ENCODE peak calls at places on chromosome 2, in four cellular contexts. T, X, J and Q are unnamed samples.

GRCh38 chr2:69994166-69994565 is 32.7 kb upstream of the ASPRV1 start:
- DNase-seq in X (no peak), J (no peak), T (no peak), Q (no peak)

GRCh38 chr2:15205562-15205961 is 355.6 kb downstream of the NBAS start:
- DNase-seq in T (no peak), J (no peak), X (no peak), Q (no peak)

GRCh38 chr2:1964659-1965058 is 220.3 kb upstream of the PXDN start:
- DNase-seq in J (no peak), T (no peak), X (no peak), Q (no peak)

GRCh38 chr2:27888790-27889189 is 1.4 kb downstream of the RBKS start:
- DNase-seq in J (no peak), T (peak; percentile 72), X (no peak), Q (no peak)

GRCh38 chr2:121689356-121689755 is 40.1 kb upstream of the CLASP1 start:
- DNase-seq in J (no peak), X (no peak), T (peak; percentile 46), Q (no peak)

GRCh38 chr2:127149384-127149783 is 42.4 kb upstream of the BIN1 start:
- DNase-seq in X (no peak), T (peak; percentile 97), J (no peak), Q (no peak)

GRCh38 chr2:16644204-16644925 is 21.3 kb downstream of the CYRIA start:
- DNase-seq in J (no peak), X (no peak), T (peak; percentile 76), Q (no peak)

GRCh38 chr2:149686677-149687427 is 99.3 kb upstream of the MMADHC start:
- DNase-seq in X (no peak), J (no peak), T (no peak), Q (no peak)

GRCh38 chr2:230317366-230317765 is 9.6 kb upstream of the SP140L start:
- DNase-seq in X (no peak), J (no peak), T (no peak), Q (no peak)

GRCh38 chr2:13791019-13791418 is 841.5 kb upstream of the LRATD1 start:
- DNase-seq in X (no peak), T (no peak), J (no peak), Q (no peak)

GRCh38 chr2:38655441-38655840 is 10.5 kb upstream of the GALM start:
- DNase-seq in T (no peak), X (no peak), J (no peak), Q (no peak)

GRCh38 chr2:189210250-189211075 is 30.9 kb upstream of the COL5A2 start:
- DNase-seq in T (peak; percentile 97), X (no peak), J (peak; percentile 68), Q (no peak)

GRCh38 chr2:61205132-61205531 is 43.1 kb downstream of the C2orf74 start:
- DNase-seq in X (no peak), T (no peak), J (no peak), Q (no peak)
- H3K27ac ChIP-seq in X (no peak overlapping the region), T (no peak overlapping the region), J (no peak overlapping the region), Q (no peak overlapping the region)

GRCh38 chr2:239890347-239890746 is 134.8 kb downstream of the NDUFA10 start:
- DNase-seq in T (no peak), X (no peak), J (no peak), Q (no peak)
- H3K27ac ChIP-seq in T (no peak overlapping the region), X (no peak overlapping the region), J (no peak overlapping the region), Q (no peak overlapping the region)

DNA sequence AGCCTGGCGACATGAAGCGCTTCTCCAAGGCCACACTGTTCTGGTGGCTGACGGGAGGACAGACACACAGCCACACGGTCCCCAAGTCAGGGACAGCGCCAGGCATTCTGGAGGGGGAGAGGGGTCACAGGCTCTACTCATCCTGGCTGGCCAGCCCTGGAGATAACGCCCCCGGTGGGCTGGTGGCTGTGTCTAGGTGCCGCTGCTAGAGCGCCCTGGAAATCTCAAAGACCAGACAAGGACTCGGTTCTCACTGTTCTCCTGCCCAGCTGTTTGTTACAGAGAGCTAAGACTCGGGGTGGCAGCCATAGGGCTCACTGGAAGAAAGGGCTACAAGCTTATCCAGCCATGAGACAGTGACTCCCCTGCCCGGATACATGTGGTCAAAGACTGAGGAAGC is 72.0 kb downstream of the KCNF1 start:
- DNase-seq in J (no peak), X (no peak), T (no peak), Q (no peak)
- H3K27ac ChIP-seq in J (no peak overlapping the region), X (no peak overlapping the region), T (no peak overlapping the region), Q (no peak overlapping the region)

DNA sequence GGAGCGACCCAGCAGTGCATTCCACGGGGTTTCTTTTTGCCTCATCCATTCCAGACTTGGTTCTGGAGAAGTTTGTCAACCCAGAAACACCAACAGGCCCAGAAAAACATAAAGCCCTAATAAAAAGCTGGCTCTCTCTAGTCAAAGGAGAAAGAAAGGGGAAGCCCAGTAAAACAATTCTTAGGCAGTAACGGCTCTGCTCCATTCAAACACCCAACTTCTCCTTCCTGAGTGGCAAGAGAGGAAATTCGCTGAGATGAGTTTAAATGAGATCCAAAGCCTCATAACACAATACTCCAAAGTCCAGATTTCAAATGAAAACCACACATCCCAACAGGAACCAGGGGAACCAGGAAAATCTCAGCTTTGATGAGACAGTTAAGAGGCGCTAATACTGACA is 179.9 kb downstream of the RPIA start:
- DNase-seq in T (no peak), X (no peak), J (no peak), Q (no peak)
- H3K27ac ChIP-seq in T (no peak overlapping the region), X (no peak overlapping the region), J (no peak overlapping the region), Q (no peak overlapping the region)

DNA sequence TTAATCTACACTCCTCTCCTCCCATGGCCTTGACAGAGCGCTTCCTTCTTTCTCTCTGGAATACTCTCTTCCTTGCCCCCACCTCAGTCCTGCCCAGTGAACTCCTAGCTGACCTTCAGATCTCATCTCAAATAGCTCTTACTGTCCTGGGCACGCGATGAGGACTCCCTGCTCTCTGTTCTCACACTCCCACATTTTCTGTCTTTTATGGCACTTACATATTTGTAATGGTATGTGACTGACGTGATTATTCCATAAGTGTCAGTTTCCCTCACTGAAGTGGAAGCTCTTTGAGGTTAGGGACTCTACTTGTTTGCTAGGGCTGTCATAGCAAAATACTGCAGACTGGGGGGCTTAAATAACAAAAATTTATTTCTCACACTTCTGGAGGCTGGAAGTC is 1.7 kb upstream of the DYSF start:
- DNase-seq in T (no peak), J (no peak), X (no peak), Q (no peak)
- H3K27ac ChIP-seq in T (no peak overlapping the region), J (no peak overlapping the region), X (no peak overlapping the region), Q (no peak overlapping the region)